ENCODE peak calls at places on chromosomes 11 and 22, in six cellular contexts. One of them, this sample, is unnamed.
A peak's percentile ranks its signal among the peaks of the same experiment; 100 is the strongest.

GRCh38 chr22:10727393-10727792 is 4800.6 kb upstream of the OR11H1 start:
- DNase-seq in ELR: no peak
- DNase-seq in T47D: no peak
- DNase-seq in GM12865: no peak
- DNase-seq in GM23248: no peak
- DNase-seq in mucosa of descending colon: no peak
- DNase-seq in this sample: no peak

GRCh38 chr22:31496735-31497146 is 405 bp downstream of the SFI1 start:
- DNase-seq in mucosa of descending colon: no peak
- DNase-seq in ELR: peak; percentile 55
- DNase-seq in T47D: peak; percentile 36
- DNase-seq in GM12865: no peak
- DNase-seq in GM23248: peak; percentile 60
- DNase-seq in this sample: no peak

GRCh38 chr11:72683782-72684200 is 9.6 kb upstream of the PDE2A start:
- DNase-seq in GM12865: peak; percentile 66
- DNase-seq in T47D: peak; percentile 53
- DNase-seq in mucosa of descending colon: peak; percentile 78
- DNase-seq in GM23248: peak; percentile 51
- DNase-seq in ELR: peak; percentile 55
- DNase-seq in this sample: no peak

GRCh38 chr11:109320595-109320994 is 101.4 kb upstream of the C11orf87 start:
- DNase-seq in ELR: peak; percentile 73
- DNase-seq in GM23248: peak; percentile 63
- DNase-seq in GM12865: no peak
- DNase-seq in T47D: no peak
- DNase-seq in mucosa of descending colon: no peak
- DNase-seq in this sample: peak; percentile 37

GRCh38 chr11:13831707-13832106 is 130.8 kb upstream of the SPON1 start:
- DNase-seq in ELR: no peak
- DNase-seq in GM12865: no peak
- DNase-seq in mucosa of descending colon: no peak
- DNase-seq in GM23248: no peak
- DNase-seq in T47D: no peak
- DNase-seq in this sample: no peak

GRCh38 chr11:13207665-13208594 is 69.7 kb upstream of the BMAL1 start:
- DNase-seq in T47D: no peak
- DNase-seq in ELR: peak; percentile 76
- DNase-seq in mucosa of descending colon: peak; percentile 50
- DNase-seq in GM23248: peak; percentile 93
- DNase-seq in GM12865: peak; percentile 44
- DNase-seq in this sample: peak; percentile 77

GRCh38 chr11:65641233-65642013 is 3.5 kb downstream of the SIPA1 start:
- DNase-seq in GM12865: no peak
- DNase-seq in ELR: no peak
- DNase-seq in mucosa of descending colon: no peak
- DNase-seq in GM23248: no peak
- DNase-seq in T47D: peak; percentile 93
- DNase-seq in this sample: no peak

GRCh38 chr22:28435271-28435825 is 244.3 kb downstream of the TTC28 start:
- DNase-seq in T47D: peak; percentile 61
- DNase-seq in ELR: no peak
- DNase-seq in GM12865: no peak
- DNase-seq in mucosa of descending colon: peak; percentile 21
- DNase-seq in GM23248: peak; percentile 37
- DNase-seq in this sample: no peak

GRCh38 chr11:72471005-72471898 is 36.9 kb upstream of the CLPB start:
- DNase-seq in T47D: peak; percentile 85
- DNase-seq in ELR: peak; percentile 83
- DNase-seq in GM12865: peak; percentile 70
- DNase-seq in mucosa of descending colon: peak; percentile 66
- DNase-seq in GM23248: peak; percentile 85
- DNase-seq in this sample: peak; percentile 23

GRCh38 chr11:123235117-123235686 is 40.2 kb upstream of the CLMP start:
- DNase-seq in mucosa of descending colon: peak; percentile 46
- DNase-seq in GM12865: peak; percentile 41
- DNase-seq in ELR: peak; percentile 39
- DNase-seq in GM23248: peak; percentile 60
- DNase-seq in T47D: peak; percentile 62
- DNase-seq in this sample: no peak

GRCh38 chr11:35056391-35057093 is 82.4 kb upstream of the CD44 start:
- DNase-seq in T47D: no peak
- DNase-seq in GM12865: no peak
- DNase-seq in ELR: peak; percentile 57
- DNase-seq in mucosa of descending colon: no peak
- DNase-seq in GM23248: no peak
- DNase-seq in this sample: no peak

GRCh38 chr22:32205974-32206773 is 1.3 kb upstream of the RFPL2 start:
- DNase-seq in GM23248: no peak
- DNase-seq in GM12865: no peak
- DNase-seq in T47D: no peak
- DNase-seq in ELR: no peak
- DNase-seq in mucosa of descending colon: no peak
- DNase-seq in this sample: no peak

GRCh38 chr11:3225826-3226750 is 6.1 kb downstream of the MRGPRE start:
- DNase-seq in GM23248: peak; percentile 38
- DNase-seq in ELR: peak; percentile 34
- DNase-seq in GM12865: no peak
- DNase-seq in mucosa of descending colon: no peak
- DNase-seq in T47D: peak; percentile 18
- DNase-seq in this sample: no peak

GRCh38 chr11:44257338-44258189 is 52.4 kb downstream of the ALX4 start:
- DNase-seq in mucosa of descending colon: no peak
- DNase-seq in T47D: no peak
- DNase-seq in GM23248: no peak
- DNase-seq in ELR: no peak
- DNase-seq in GM12865: peak; percentile 12
- DNase-seq in this sample: no peak

GRCh38 chr11:131077340-131077739 is 161.1 kb upstream of the SNX19 start:
- DNase-seq in GM23248: peak; percentile 72
- DNase-seq in mucosa of descending colon: no peak
- DNase-seq in ELR: peak; percentile 88
- DNase-seq in GM12865: no peak
- DNase-seq in T47D: no peak
- DNase-seq in this sample: no peak

GRCh38 chr11:47992959-47993820 is 12.8 kb downstream of the PTPRJ start:
- DNase-seq in GM12865: no peak
- DNase-seq in GM23248: peak; percentile 80
- DNase-seq in ELR: peak; percentile 95
- DNase-seq in mucosa of descending colon: no peak
- DNase-seq in T47D: no peak
- DNase-seq in this sample: peak; percentile 61

GRCh38 chr11:86802601-86803051 is 2.3 kb downstream of the PRSS23 start:
- DNase-seq in mucosa of descending colon: peak; percentile 54
- DNase-seq in ELR: peak; percentile 87
- DNase-seq in GM12865: peak; percentile 29
- DNase-seq in GM23248: peak; percentile 67
- DNase-seq in T47D: peak; percentile 80
- DNase-seq in this sample: no peak

GRCh38 chr11:62012451-62013265 is 45.2 kb upstream of the FTH1 start:
- DNase-seq in T47D: peak; percentile 32
- DNase-seq in GM23248: peak; percentile 73
- DNase-seq in mucosa of descending colon: no peak
- DNase-seq in ELR: peak; percentile 39
- DNase-seq in GM12865: no peak
- DNase-seq in this sample: no peak

GRCh38 chr11:45045692-45046471 is 95.2 kb upstream of the TP53I11 start:
- DNase-seq in GM23248: peak; percentile 87
- DNase-seq in GM12865: no peak
- DNase-seq in ELR: peak; percentile 41
- DNase-seq in mucosa of descending colon: peak; percentile 26
- DNase-seq in T47D: peak; percentile 38
- DNase-seq in this sample: peak; percentile 47

GRCh38 chr11:128632151-128632791 is 44.9 kb upstream of the ETS1 start:
- DNase-seq in ELR: peak; percentile 74
- DNase-seq in T47D: peak; percentile 66
- DNase-seq in mucosa of descending colon: peak; percentile 39
- DNase-seq in GM12865: peak; percentile 77
- DNase-seq in GM23248: peak; percentile 78
- DNase-seq in this sample: peak; percentile 11

GRCh38 chr22:22848364-22848866 is 39.2 kb upstream of the IGLL5 start:
- DNase-seq in ELR: peak; percentile 59
- DNase-seq in T47D: peak; percentile 70
- DNase-seq in mucosa of descending colon: peak; percentile 87
- DNase-seq in GM23248: peak; percentile 50
- DNase-seq in GM12865: peak; percentile 71
- DNase-seq in this sample: no peak

GRCh38 chr11:114666760-114667159 is 11.6 kb upstream of the NXPE2 start:
- DNase-seq in GM23248: no peak
- DNase-seq in GM12865: no peak
- DNase-seq in T47D: no peak
- DNase-seq in ELR: no peak
- DNase-seq in mucosa of descending colon: no peak
- DNase-seq in this sample: no peak

GRCh38 chr22:47615051-47615450 is 852.6 kb downstream of the TBC1D22A start:
- DNase-seq in GM12865: no peak
- DNase-seq in GM23248: no peak
- DNase-seq in T47D: no peak
- DNase-seq in ELR: no peak
- DNase-seq in mucosa of descending colon: no peak
- DNase-seq in this sample: no peak

GRCh38 chr22:30890689-30891442 is 77.7 kb downstream of the MORC2 start:
- DNase-seq in mucosa of descending colon: peak; percentile 57
- DNase-seq in T47D: peak; percentile 39
- DNase-seq in GM12865: peak; percentile 49
- DNase-seq in GM23248: peak; percentile 59
- DNase-seq in ELR: peak; percentile 51
- DNase-seq in this sample: no peak

GRCh38 chr11:55503449-55503848 is 50.8 kb upstream of the OR4C15 start:
- DNase-seq in T47D: peak; percentile 33
- DNase-seq in ELR: no peak
- DNase-seq in mucosa of descending colon: no peak
- DNase-seq in GM12865: no peak
- DNase-seq in GM23248: no peak
- DNase-seq in this sample: no peak

GRCh38 chr22:49482811-49483210 is 344.9 kb downstream of the BRD1 start:
- DNase-seq in GM12865: no peak
- DNase-seq in ELR: no peak
- DNase-seq in T47D: no peak
- DNase-seq in GM23248: no peak
- DNase-seq in mucosa of descending colon: no peak
- DNase-seq in this sample: no peak

GRCh38 chr22:39230261-39231196 is 14.3 kb downstream of the PDGFB start:
- DNase-seq in mucosa of descending colon: no peak
- DNase-seq in GM12865: no peak
- DNase-seq in T47D: no peak
- DNase-seq in ELR: no peak
- DNase-seq in GM23248: no peak
- DNase-seq in this sample: no peak

GRCh38 chr11:133986545-133986944 is 29.8 kb upstream of the IGSF9B start:
- DNase-seq in GM12865: no peak
- DNase-seq in ELR: no peak
- DNase-seq in GM23248: no peak
- DNase-seq in mucosa of descending colon: no peak
- DNase-seq in T47D: no peak
- DNase-seq in this sample: no peak

GRCh38 chr22:35648066-35649025 is at the start of gene APOL6:
- DNase-seq in GM23248: peak; percentile 85
- DNase-seq in mucosa of descending colon: peak; percentile 79
- DNase-seq in T47D: peak; percentile 61
- DNase-seq in GM12865: peak; percentile 80
- DNase-seq in ELR: peak; percentile 81
- DNase-seq in this sample: no peak

GRCh38 chr11:98536023-98536422 is 484.7 kb upstream of the CNTN5 start:
- DNase-seq in GM23248: no peak
- DNase-seq in GM12865: no peak
- DNase-seq in ELR: peak; percentile 23
- DNase-seq in T47D: no peak
- DNase-seq in mucosa of descending colon: no peak
- DNase-seq in this sample: no peak

GRCh38 chr11:102413497-102413896 is 39.1 kb downstream of the TMEM123 start:
- DNase-seq in mucosa of descending colon: no peak
- DNase-seq in GM12865: no peak
- DNase-seq in ELR: no peak
- DNase-seq in T47D: no peak
- DNase-seq in GM23248: no peak
- DNase-seq in this sample: no peak

GRCh38 chr22:31753005-31753633 is 700 bp upstream of the DEPDC5 start:
- DNase-seq in GM23248: peak; percentile 45
- DNase-seq in GM12865: peak; percentile 58
- DNase-seq in T47D: peak; percentile 64
- DNase-seq in mucosa of descending colon: peak; percentile 43
- DNase-seq in ELR: peak; percentile 60
- DNase-seq in this sample: no peak

GRCh38 chr11:101128571-101129202 is 926 bp downstream of the PGR start:
- DNase-seq in ELR: no peak
- DNase-seq in T47D: peak; percentile 97
- DNase-seq in GM23248: no peak
- DNase-seq in mucosa of descending colon: peak; percentile 4
- DNase-seq in GM12865: no peak
- DNase-seq in this sample: no peak

GRCh38 chr22:42437488-42438292 is 5.5 kb upstream of the NFAM1 start:
- DNase-seq in T47D: peak; percentile 55
- DNase-seq in GM12865: peak; percentile 91
- DNase-seq in mucosa of descending colon: peak; percentile 81
- DNase-seq in ELR: peak; percentile 61
- DNase-seq in GM23248: peak; percentile 61
- DNase-seq in this sample: no peak

GRCh38 chr11:67090717-67091116 is 28.3 kb upstream of the KDM2A start:
- DNase-seq in GM12865: no peak
- DNase-seq in mucosa of descending colon: no peak
- DNase-seq in T47D: no peak
- DNase-seq in GM23248: no peak
- DNase-seq in ELR: no peak
- DNase-seq in this sample: no peak

GRCh38 chr22:46250783-46251125 is 661 bp upstream of the CDPF1 start:
- DNase-seq in GM23248: peak; percentile 20
- DNase-seq in T47D: no peak
- DNase-seq in mucosa of descending colon: peak; percentile 29
- DNase-seq in GM12865: no peak
- DNase-seq in ELR: peak; percentile 15
- DNase-seq in this sample: no peak

GRCh38 chr11:12748561-12748960 is 74.3 kb downstream of the TEAD1 start:
- DNase-seq in GM12865: no peak
- DNase-seq in mucosa of descending colon: no peak
- DNase-seq in GM23248: no peak
- DNase-seq in ELR: no peak
- DNase-seq in T47D: no peak
- DNase-seq in this sample: no peak

GRCh38 chr22:31230871-31231621 is 18.9 kb downstream of the LIMK2 start:
- DNase-seq in ELR: peak; percentile 46
- DNase-seq in GM23248: peak; percentile 74
- DNase-seq in T47D: peak; percentile 73
- DNase-seq in GM12865: peak; percentile 73
- DNase-seq in mucosa of descending colon: peak; percentile 78
- DNase-seq in this sample: no peak

GRCh38 chr11:1925373-1926155 is 6.1 kb downstream of the TNNT3 start:
- DNase-seq in mucosa of descending colon: no peak
- DNase-seq in ELR: no peak
- DNase-seq in GM23248: no peak
- DNase-seq in GM12865: no peak
- DNase-seq in T47D: no peak
- DNase-seq in this sample: no peak